ENCODE peak calls at places on chromosomes 7 and 10, in seven cellular contexts. L is Peyer's patch; Z is uterus; F is endodermal cell; R is upper lobe of right lung; H is lung; T is CD4-positive, CD25-positive, alpha-beta regulatory T cell. I is an unnamed sample.

GRCh38 chr7:87886875-87887274 is 10.6 kb downstream of the DBF4 start:
- DNase-seq in F (no peak), T (peak; percentile 49), Z (no peak), R (no peak), H (no peak), L (no peak), I (no peak)

GRCh38 chr10:69383485-69384089 is 33.1 kb downstream of the TACR2 start:
- DNase-seq in F (peak; percentile 46), Z (no peak), R (no peak), T (no peak), H (no peak), L (no peak), I (no peak)

GRCh38 chr10:126516515-126516914 is 128.2 kb upstream of the ADAM12 start:
- DNase-seq in Z (no peak), T (no peak), H (no peak), L (no peak), F (no peak), R (no peak), I (no peak)

GRCh38 chr10:28479366-28479765 is 53.6 kb upstream of the WAC start:
- DNase-seq in H (no peak), L (no peak), Z (no peak), R (no peak), T (no peak), F (no peak), I (no peak)

GRCh38 chr10:116771101-116771705 is 28.8 kb upstream of the HSPA12A start:
- DNase-seq in L (no peak), R (no peak), Z (peak; percentile 87), F (no peak), H (peak; percentile 52), T (no peak), I (no peak)

GRCh38 chr7:78149787-78150186 is 351.2 kb downstream of the PHTF2 start:
- DNase-seq in H (no peak), T (no peak), Z (no peak), F (no peak), L (no peak), R (no peak), I (no peak)

GRCh38 chr7:26318921-26319320 is 27.3 kb downstream of the SNX10 start:
- DNase-seq in T (no peak), F (no peak), L (no peak), R (no peak), Z (no peak), H (no peak), I (no peak)

GRCh38 chr10:3292601-3293000 is 120.0 kb upstream of the PITRM1 start:
- DNase-seq in Z (peak; percentile 77), T (no peak), F (no peak), L (no peak), H (no peak), R (no peak), I (no peak)

GRCh38 chr7:27165089-27165654 is at the start of gene HOXA9:
- DNase-seq in F (no peak), R (peak; percentile 76), T (no peak), L (peak; percentile 48), Z (peak; percentile 93), H (no peak), I (peak; percentile 87)

GRCh38 chr7:153675141-153675540 is 377.1 kb upstream of the DPP6 start:
- DNase-seq in T (no peak), Z (no peak), H (no peak), L (no peak), F (no peak), R (no peak), I (no peak)

DNA sequence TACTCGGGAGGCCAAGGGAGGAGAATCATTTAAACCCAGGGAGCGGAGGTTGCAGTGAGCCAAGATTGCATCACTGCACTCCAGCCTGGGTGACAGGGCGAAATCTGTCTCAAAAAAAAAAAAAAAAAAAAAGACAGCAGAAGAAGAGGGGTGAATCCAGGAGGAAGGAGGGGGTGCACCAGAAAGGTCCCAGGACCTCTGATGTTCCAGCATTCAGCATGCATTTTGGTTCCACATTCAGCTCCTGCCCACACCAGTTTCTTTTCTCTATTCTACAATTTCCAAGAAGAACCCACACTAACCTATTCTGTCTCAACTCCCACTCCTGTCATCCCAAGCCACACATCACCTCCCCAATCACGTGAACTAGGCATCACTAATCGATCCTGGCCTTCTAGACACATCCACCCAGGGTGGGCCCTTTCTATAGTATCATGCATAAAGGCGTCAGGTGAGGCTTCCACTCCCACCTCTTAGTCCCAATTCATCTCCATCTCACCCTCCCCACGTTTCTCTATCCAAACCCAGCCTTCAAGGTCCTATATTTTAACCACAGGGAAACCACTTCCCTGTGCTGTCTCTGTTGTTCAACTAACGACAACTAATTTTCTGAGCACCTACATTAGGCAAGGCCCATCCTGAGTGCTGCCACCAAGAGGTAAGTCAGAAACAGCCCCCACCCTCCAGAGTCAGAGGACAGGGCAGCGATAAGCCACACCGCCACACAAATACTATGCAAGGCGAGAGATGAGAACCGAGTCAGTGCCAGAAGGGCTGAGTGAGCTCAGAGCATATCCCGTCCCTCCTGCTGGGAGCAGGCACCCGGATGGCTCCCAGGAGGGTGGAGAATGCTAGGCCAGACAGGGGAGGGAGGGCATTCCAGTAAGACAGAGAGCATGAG is 2.2 kb downstream of the ANXA11 start:
- DNase-seq in R (peak; percentile 74), Z (peak; percentile 75), L (peak; percentile 74), F (peak; percentile 90), H (peak; percentile 67), T (peak; percentile 89), I (peak; percentile 88)
- H3K4me1 ChIP-seq in R (peaks cover 79% of the 10 kb centered on the region), Z (peaks cover 9% of the 10 kb centered on the region), L (peaks cover 10% of the 10 kb centered on the region), F (peaks cover 3% of the 10 kb centered on the region), H (peaks cover 27% of the 10 kb centered on the region), T (peaks cover 75% of the 10 kb centered on the region), I (peaks cover 73% of the 10 kb centered on the region)

DNA sequence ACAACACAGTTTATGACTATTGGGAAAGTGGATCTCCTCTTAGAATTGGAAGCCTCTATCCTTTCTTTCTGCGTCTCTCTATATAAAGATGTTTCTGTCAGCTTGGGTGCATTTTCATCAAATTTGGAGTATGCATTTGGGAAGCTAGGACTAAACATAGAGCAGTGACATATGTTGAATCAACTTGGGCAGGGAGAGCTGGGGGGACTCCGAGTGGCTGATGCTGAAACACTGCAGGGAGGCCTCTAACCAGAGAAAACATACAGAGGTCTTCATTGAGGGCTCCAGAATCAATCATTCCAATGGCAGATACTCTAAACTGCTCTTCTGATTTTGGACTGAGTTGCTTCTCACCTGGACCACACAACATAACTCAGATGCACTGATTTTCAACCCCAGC is 147.3 kb downstream of the PDE1C start:
- DNase-seq in R (no peak), T (no peak), H (no peak), L (no peak), F (no peak), Z (no peak), I (no peak)
- H3K27ac ChIP-seq in R (no peak overlapping the region), T (no peak overlapping the region), H (no peak overlapping the region), L (no peak overlapping the region), F (no peak overlapping the region), Z (no peak overlapping the region), I (no peak overlapping the region)

GRCh38 chr7:2775785-2776184 is 68.3 kb downstream of the GNA12 start:
- DNase-seq in F (no peak), Z (no peak), T (no peak), L (no peak), R (no peak), H (no peak), I (no peak)
- H3K4me1 ChIP-seq in F (no peaks in the 10 kb centered on the region), Z (no peaks in the 10 kb centered on the region), T (no peaks in the 10 kb centered on the region), L (no peaks in the 10 kb centered on the region), R (no peaks in the 10 kb centered on the region), H (peaks cover 3% of the 10 kb centered on the region), I (peaks cover 12% of the 10 kb centered on the region)

GRCh38 chr10:122147731-122148130 is 123.4 kb upstream of the BTBD16 start:
- DNase-seq in R (no peak), H (no peak), F (no peak), T (no peak), L (no peak), Z (peak; percentile 56), I (no peak)
- H3K27ac ChIP-seq in R (no peak overlapping the region), H (peak overlapping the region; percentile 16), F (peak overlapping the region; percentile 32), T (no peak overlapping the region), L (no peak overlapping the region), Z (peak overlapping the region; percentile 83), I (no peak overlapping the region)

GRCh38 chr10:77565590-77566023 is 72.0 kb downstream of the KCNMA1 start:
- DNase-seq in L (no peak), H (no peak), F (peak; percentile 57), R (no peak), T (no peak), Z (no peak), I (no peak)

GRCh38 chr10:77564781-77565589 is 72.6 kb downstream of the KCNMA1 start:
- DNase-seq in T (no peak), Z (no peak), H (no peak), F (peak; percentile 89), L (no peak), R (no peak), I (no peak)

GRCh38 chr10:77566228-77566627 is 71.4 kb downstream of the KCNMA1 start:
- DNase-seq in F (no peak), T (no peak), H (no peak), Z (no peak), R (no peak), L (no peak), I (no peak)

GRCh38 chr10:77563638-77564270 is 73.9 kb downstream of the KCNMA1 start:
- DNase-seq in Z (no peak), R (no peak), T (no peak), F (no peak), H (no peak), L (no peak), I (no peak)

DNA sequence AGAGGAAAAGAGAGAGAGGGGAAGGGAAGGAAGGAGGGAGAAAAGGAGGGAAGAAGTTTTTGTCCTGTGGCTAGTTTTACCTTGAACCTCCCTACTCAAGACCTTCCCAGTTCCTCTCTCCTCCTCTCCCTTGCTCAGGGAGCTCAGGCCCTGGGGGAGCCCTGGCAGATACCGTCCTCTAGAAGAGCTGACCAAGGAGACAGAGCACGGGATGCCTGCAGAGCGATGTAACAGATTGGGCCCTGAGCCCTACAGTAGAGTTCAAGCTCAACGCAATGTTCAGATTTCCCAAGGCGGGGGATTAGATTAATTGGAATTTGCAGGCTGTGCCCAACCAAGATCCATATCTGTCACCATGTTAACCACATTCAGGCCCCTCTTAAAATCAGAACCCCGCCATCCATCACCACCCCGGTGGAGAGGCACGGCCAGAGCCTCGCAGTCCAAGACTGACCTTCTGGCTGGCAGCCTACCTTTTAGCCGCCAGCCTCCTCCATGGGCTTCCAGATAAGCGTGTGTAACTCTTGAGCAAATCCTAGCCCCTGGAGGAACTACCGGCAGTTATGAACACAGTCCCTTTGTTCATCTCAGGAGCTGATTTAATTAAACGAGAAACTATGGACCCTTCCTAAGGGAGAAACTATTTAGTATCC is 70.6 kb downstream of the KCNMA1 start:
- DNase-seq in H (no peak), R (no peak), L (no peak), F (no peak), T (no peak), Z (no peak), I (no peak)
- H3K4me1 ChIP-seq in H (no peaks in the 10 kb centered on the region), R (no peaks in the 10 kb centered on the region), L (no peaks in the 10 kb centered on the region), F (no peaks in the 10 kb centered on the region), T (no peaks in the 10 kb centered on the region), Z (peaks cover 10% of the 10 kb centered on the region), I (no peaks in the 10 kb centered on the region)

DNA sequence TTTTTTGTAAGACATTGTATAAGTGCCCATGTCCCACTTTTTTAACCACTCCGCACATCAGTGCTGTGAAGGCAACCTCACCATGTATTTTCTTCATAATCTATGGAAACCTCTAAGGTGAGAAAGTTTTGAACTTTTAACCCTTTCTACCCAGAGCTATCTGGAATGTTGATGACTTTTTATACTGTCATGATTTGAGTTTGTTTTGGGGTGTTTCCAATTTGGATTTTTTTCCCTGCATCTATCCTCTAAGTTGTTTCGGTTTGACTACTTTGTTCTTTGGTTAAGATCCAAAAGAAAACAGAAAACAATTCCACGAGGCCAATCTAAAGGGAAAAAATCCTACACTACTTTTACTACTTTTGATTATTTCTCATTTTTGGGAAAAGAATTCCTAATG is 279.7 kb downstream of the USP6NL start:
- DNase-seq in Z (no peak), L (no peak), H (no peak), R (no peak), F (no peak), T (no peak), I (no peak)
- H3K27ac ChIP-seq in Z (no peak overlapping the region), L (no peak overlapping the region), H (no peak overlapping the region), R (no peak overlapping the region), F (no peak overlapping the region), T (no peak overlapping the region), I (no peak overlapping the region)

GRCh38 chr7:2807455-2807845 is 36.7 kb downstream of the GNA12 start:
- DNase-seq in Z (no peak), R (no peak), H (no peak), T (no peak), F (no peak), L (no peak), I (no peak)
- H3K4me1 ChIP-seq in Z (peaks cover 3% of the 10 kb centered on the region), R (peaks cover 37% of the 10 kb centered on the region), H (peaks cover 25% of the 10 kb centered on the region), T (no peaks in the 10 kb centered on the region), F (peaks cover 15% of the 10 kb centered on the region), L (no peaks in the 10 kb centered on the region), I (peaks cover 6% of the 10 kb centered on the region)